ENCODE peak calls at places on chromosomes 16 and 17, in nine cellular contexts. A is nephron progenitor cell; V is stimulated activated effector memory CD8-positive, alpha-beta T cell treated with anti-CD3 and anti-CD28 coated beads, Interleukin-12 subunit alpha, Interleukin-12 subunit beta, amount 100 ng/mL, for 72 hours; S is globus pallidus; M is dermis microvascular lymphatic vessel endothelial cell; E is RPMI7951; B is stimulated activated CD4-positive, alpha-beta T cell treated with anti-CD3 and anti-CD28 coated beads, Interleukin-4, amount 100 ng/mL, for 48 hours; O is activated CD8-positive, alpha-beta memory T cell treated with anti-CD3 and anti-CD28 coated beads for 1 hour; H is brain microvascular endothelial cell. T is an unnamed sample.

GRCh38 chr17:27631409-27631755 is 394 bp downstream of the LGALS9 start:
- DNase-seq in A (no peak), V (no peak), S (no peak), M (no peak), E (no peak), B (no peak), O (no peak), H (no peak), T (no peak)

GRCh38 chr16:966035-966434 is 4.7 kb downstream of the LMF1 start:
- DNase-seq in A (no peak), V (no peak), S (no peak), M (no peak), E (no peak), B (no peak), O (no peak), H (no peak), T (no peak)

GRCh38 chr17:44971776-44972483 is 3.8 kb upstream of the C1QL1 start:
- DNase-seq in A (no peak), V (peak), S (no peak), M (no peak), E (peak), B (peak), O (no peak), H (peak), T (no peak)

GRCh38 chr16:8581923-8582580 is 8.3 kb downstream of the TMEM114 start:
- DNase-seq in A (peak), V (no peak), S (no peak), M (no peak), E (no peak), B (no peak), O (no peak), H (peak), T (no peak)

GRCh38 chr16:1772362-1772907 is at the start of gene EME2:
- DNase-seq in A (peak), V (peak), S (no peak), M (no peak), E (peak), B (peak), O (no peak), H (no peak), T (peak)

GRCh38 chr16:65832269-65832668 is 534.2 kb upstream of the CDH5 start:
- DNase-seq in A (peak), V (no peak), S (no peak), M (no peak), E (peak), B (no peak), O (no peak), H (no peak), T (no peak)

GRCh38 chr17:2853722-2854580 is 57.7 kb downstream of the RAP1GAP2 start:
- DNase-seq in A (peak), V (peak), S (no peak), M (no peak), E (no peak), B (no peak), O (no peak), H (no peak), T (no peak)

GRCh38 chr16:8678068-8678927 is 3.9 kb downstream of the ABAT start:
- DNase-seq in A (no peak), V (no peak), S (no peak), M (no peak), E (peak), B (no peak), O (no peak), H (peak), T (no peak)

GRCh38 chr16:57394444-57394843 is 10.1 kb upstream of the CCL17 start:
- DNase-seq in A (no peak), V (no peak), S (no peak), M (no peak), E (peak), B (no peak), O (no peak), H (no peak), T (no peak)

GRCh38 chr17:82080789-82081464 is 15.3 kb upstream of the DUS1L start:
- DNase-seq in A (no peak), V (no peak), S (no peak), M (no peak), E (no peak), B (no peak), O (no peak), H (no peak), T (no peak)

GRCh38 chr16:84314814-84315213 is 20.1 kb downstream of the WFDC1 start:
- DNase-seq in A (no peak), V (no peak), S (no peak), M (no peak), E (no peak), B (no peak), O (no peak), H (peak), T (no peak)

GRCh38 chr16:71283612-71284011 is 5.6 kb downstream of the CMTR2 start:
- DNase-seq in A (no peak), V (no peak), S (no peak), M (no peak), E (no peak), B (no peak), O (no peak), H (no peak), T (no peak)

GRCh38 chr16:35134471-35134870 is 1675.1 kb downstream of the TP53TG3F start:
- DNase-seq in A (no peak), V (no peak), S (no peak), M (no peak), E (no peak), B (no peak), O (no peak), H (no peak), T (no peak)

GRCh38 chr17:61247438-61247837 is 152.2 kb upstream of the TBX2 start:
- DNase-seq in A (no peak), V (no peak), S (no peak), M (no peak), E (peak), B (no peak), O (no peak), H (no peak), T (no peak)

GRCh38 chr16:27350006-27350405 is 36.2 kb downstream of the IL4R start:
- DNase-seq in A (no peak), V (no peak), S (no peak), M (no peak), E (no peak), B (no peak), O (no peak), H (no peak), T (no peak)

GRCh38 chr17:49996495-49997255 is 1.7 kb upstream of the DLX3 start:
- DNase-seq in A (peak), V (peak), S (no peak), M (no peak), E (peak), B (peak), O (peak), H (no peak), T (peak)

GRCh38 chr16:379183-379960 is 2.4 kb downstream of the PGAP6 start:
- DNase-seq in A (no peak), V (no peak), S (no peak), M (no peak), E (no peak), B (no peak), O (no peak), H (no peak), T (no peak)

GRCh38 chr17:82088838-82089722 is 9.0 kb downstream of the FASN start:
- DNase-seq in A (no peak), V (no peak), S (no peak), M (no peak), E (no peak), B (no peak), O (no peak), H (no peak), T (no peak)

GRCh38 chr16:17301593-17302135 is 169.1 kb downstream of the XYLT1 start:
- DNase-seq in A (no peak), V (no peak), S (no peak), M (no peak), E (no peak), B (no peak), O (no peak), H (no peak), T (peak)

GRCh38 chr16:70380205-70380918 is 33.7 kb downstream of the DDX19A start:
- DNase-seq in A (peak), V (peak), S (peak), M (no peak), E (peak), B (peak), O (no peak), H (peak), T (no peak)

T was measured in activated B cell treated with CpG ODN at 0.5 μM for 24 hours.